ENCODE peak calls at places on chromosome 14, in four cellular contexts. K is A549, B is cardiac muscle cell, J is DND-41. N is an unnamed sample.

GRCh38 chr14:85010186-85010585 is 519.8 kb upstream of the FLRT2 start:
- DNase-seq in K (no peak), B (no peak), J (no peak), N (no peak)

GRCh38 chr14:103057372-103058208 is at the start of gene CDC42BPB:
- DNase-seq in K (peak), B (peak), J (no peak), N (peak)

GRCh38 chr14:51432302-51432948 is 192.4 kb downstream of the TMX1 start:
- DNase-seq in K (no peak), B (no peak), J (no peak), N (no peak)

GRCh38 chr14:96391293-96392118 is 422 bp upstream of the AK7 start:
- DNase-seq in K (peak), B (peak), J (peak), N (peak)

GRCh38 chr14:100526632-100527031 is 60.6 kb downstream of the BEGAIN start:
- DNase-seq in K (no peak), B (no peak), J (no peak), N (no peak)

GRCh38 chr14:34325493-34325892 is 136.5 kb downstream of the SPTSSA start:
- DNase-seq in K (no peak), B (no peak), J (no peak), N (no peak)

GRCh38 chr14:91830777-91831176 is 36.6 kb downstream of the TC2N start:
- DNase-seq in K (no peak), B (peak), J (no peak), N (peak)

GRCh38 chr14:97061198-97061597 is 264.0 kb downstream of the VRK1 start:
- DNase-seq in K (no peak), B (no peak), J (no peak), N (peak)

GRCh38 chr14:104891121-104891551 is 26.1 kb downstream of the CEP170B start:
- DNase-seq in K (no peak), B (no peak), J (no peak), N (no peak)

GRCh38 chr14:58731465-58732330 is 93.9 kb downstream of the DACT1 start:
- DNase-seq in K (peak), B (no peak), J (no peak), N (no peak)

GRCh38 chr14:59333668-59334067 is 131.5 kb downstream of the GPR135 start:
- DNase-seq in K (no peak), B (peak), J (no peak), N (no peak)

GRCh38 chr14:28926091-28926490 is 159.5 kb downstream of the FOXG1 start:
- DNase-seq in K (no peak), B (no peak), J (no peak), N (no peak)

GRCh38 chr14:62189698-62190097 is 427.5 kb downstream of the SNAPC1 start:
- DNase-seq in K (no peak), B (no peak), J (no peak), N (peak)

GRCh38 chr14:91477388-91477787 is 32.7 kb downstream of the PPP4R3A start:
- DNase-seq in K (no peak), B (no peak), J (no peak), N (no peak)

GRCh38 chr14:71626281-71626835 is 305.9 kb upstream of the RGS6 start:
- DNase-seq in K (no peak), B (no peak), J (no peak), N (no peak)

DNA sequence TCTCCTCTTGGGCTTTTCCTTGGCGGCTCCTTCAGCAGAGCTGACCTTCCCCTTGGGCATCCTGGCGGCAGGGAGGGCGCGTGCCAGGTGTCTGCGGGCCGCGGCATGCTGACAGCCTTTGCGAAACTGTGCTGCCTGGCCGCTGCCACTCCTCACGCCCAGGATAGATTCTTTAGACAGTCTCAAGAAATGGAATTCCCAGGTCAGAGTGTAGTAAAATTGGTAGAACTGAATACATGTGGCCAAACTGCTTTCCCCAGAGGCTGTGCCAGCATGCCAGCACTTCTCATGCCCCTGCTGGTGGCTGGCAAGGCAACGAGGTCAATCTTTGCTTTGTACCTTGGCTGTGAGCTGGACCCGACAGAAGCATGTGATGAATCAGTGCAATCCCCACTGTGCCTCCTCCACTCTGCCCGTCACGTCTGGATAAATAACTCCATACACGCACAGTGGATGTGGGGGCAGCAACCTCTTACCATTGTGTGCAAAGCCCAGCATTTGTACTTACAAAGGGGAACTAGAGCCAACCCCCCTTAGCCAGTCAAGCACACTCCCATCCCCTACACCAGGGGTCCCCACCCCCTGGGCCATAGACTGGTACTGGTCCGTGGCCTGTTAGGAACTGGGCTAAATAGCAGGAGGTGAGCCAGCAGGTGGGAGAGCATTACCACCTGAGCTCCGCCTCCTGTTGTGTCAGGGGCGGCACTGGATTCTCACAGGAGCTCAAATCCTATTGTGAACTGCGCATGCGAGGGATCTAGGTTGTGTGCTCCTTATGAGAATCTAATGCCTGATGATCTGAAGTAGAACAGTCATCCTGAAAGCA is 90.9 kb downstream of the ACTN1 start:
- DNase-seq in K (no peak), B (no peak), J (no peak), N (no peak)
- H3K27ac ChIP-seq in K (no peak), B (no peak), J (no peak), N (no peak)

GRCh38 chr14:57189070-57189469 is 79.6 kb downstream of the EXOC5 start:
- DNase-seq in K (peak), B (peak), J (no peak), N (no peak)
- TF ChIP-seq CTCF in K (no peak), B (peak), J (peak), N (no peak)

DNA sequence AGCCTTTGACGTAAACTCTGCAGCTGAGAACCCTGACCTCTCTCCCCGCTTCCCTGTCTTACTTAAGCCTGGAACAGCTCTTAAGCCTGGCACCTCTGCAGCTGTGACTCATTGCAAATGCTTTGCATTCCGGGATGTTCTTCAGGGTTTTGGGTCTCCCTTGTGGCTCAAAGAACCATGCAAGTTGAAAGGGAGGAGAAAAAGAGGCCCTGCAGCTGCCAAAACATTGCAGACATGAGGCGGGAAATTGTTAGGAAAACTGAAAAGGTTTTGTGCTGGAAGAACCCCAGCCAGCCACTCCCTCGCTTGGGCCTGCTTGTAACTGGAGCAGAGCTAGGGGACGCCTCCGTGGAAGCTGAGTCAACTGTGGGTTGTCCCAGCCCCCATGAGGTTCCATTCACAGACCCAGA is 60.2 kb upstream of the FERMT2 start:
- DNase-seq in K (peak), B (peak), J (no peak), N (peak)
- H3K27ac ChIP-seq in K (peak), B (no peak), J (no peak), N (no peak)

GRCh38 chr14:22886500-22887259 is 3.7 kb downstream of the REM2 start:
- DNase-seq in K (peak), B (peak), J (peak), N (peak)
- TF ChIP-seq CTCF in K (no peak), B (no peak), J (no peak), N (peak)

GRCh38 chr14:32078030-32078793 is 1.1 kb downstream of the ARHGAP5 start:
- DNase-seq in K (peak), B (peak), J (peak), N (peak)

GRCh38 chr14:32077081-32078029 is at the start of gene ARHGAP5:
- DNase-seq in K (no peak), B (peak), J (peak), N (no peak)

GRCh38 chr14:32076278-32077080 is 625 bp upstream of the ARHGAP5 start:
- DNase-seq in K (peak), B (peak), J (peak), N (peak)

GRCh38 chr14:32080001-32080510 is 3.0 kb downstream of the ARHGAP5 start:
- DNase-seq in K (no peak), B (no peak), J (no peak), N (no peak)

DNA sequence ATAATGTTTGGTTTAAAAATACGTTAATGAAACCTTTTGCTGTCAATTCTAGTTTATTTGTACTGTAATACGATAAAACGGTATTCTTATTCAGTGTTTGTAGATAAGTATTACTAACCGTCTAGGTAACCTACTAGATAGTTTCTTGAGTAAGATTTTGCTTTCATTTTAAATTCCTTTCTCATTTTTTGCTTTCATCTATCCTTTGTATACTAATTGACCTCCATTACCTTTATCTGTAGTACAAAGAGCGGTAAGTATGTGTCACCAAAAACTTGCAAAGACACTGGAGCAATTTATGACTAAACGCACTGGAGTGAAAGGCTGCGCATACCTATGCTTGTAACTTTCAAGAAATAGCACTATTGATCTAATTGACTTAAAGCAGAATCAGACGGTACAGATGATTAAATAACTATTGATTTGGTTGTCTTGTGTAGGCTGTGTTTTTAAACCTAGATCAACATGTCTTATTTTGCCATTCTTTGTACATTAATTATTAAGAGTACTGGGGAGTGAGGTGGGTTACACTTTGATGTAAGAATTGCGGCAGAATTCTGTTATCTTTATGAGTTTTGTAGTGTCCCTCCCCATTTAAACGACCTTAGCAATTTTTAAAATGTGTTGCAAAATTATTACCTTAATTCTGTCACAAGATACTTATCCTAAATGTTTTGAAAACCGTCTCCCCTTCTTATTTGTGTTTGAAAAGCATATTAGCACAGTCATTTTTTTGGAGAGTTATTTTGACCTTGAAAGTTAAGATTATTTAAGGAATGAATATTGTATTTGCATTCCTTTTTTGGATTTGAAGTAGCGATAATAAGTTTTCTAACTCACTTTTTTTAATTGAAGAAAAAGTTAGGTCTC is 1.9 kb downstream of the ARHGAP5 start:
- DNase-seq in K (no peak), B (peak), J (no peak), N (no peak)
- H3K27ac ChIP-seq in K (peak), B (peak), J (peak), N (peak)

GRCh38 chr14:72688990-72689677 is 204.8 kb downstream of the DPF3 start:
- DNase-seq in K (no peak), B (peak), J (no peak), N (no peak)
- TF ChIP-seq CTCF in K (no peak), B (no peak), J (no peak), N (no peak)

N was measured in body of pancreas.